ENCODE peak calls at places on chromosome X, in seven cellular contexts. I is tibial artery, D is HCT116, A is Karpas-422, C is lung, H is HepG2, Q is iPS DF 6.9. Y is an unnamed sample. For H3K4me1, the result is how much of the 10 kb centered on the place peaks cover.

GRCh38 chrX:134294548-134294947 is 57.6 kb downstream of the CCDC160 start:
- DNase-seq in I (no peak), D (no peak), A (peak), C (no peak), H (no peak), Q (no peak), Y (no peak)

GRCh38 chrX:107826286-107827136 is 845 bp downstream of the MID2 start:
- DNase-seq in I (no peak), D (no peak), A (peak), C (no peak), H (no peak), Q (no peak), Y (peak)

GRCh38 chrX:8939344-8939743 is 94.6 kb downstream of the FAM9B start:
- DNase-seq in I (no peak), D (no peak), A (no peak), C (no peak), H (no peak), Q (no peak), Y (no peak)

GRCh38 chrX:19747672-19748610 is 139.5 kb downstream of the SH3KBP1 start:
- DNase-seq in I (no peak), D (no peak), A (peak), C (no peak), H (no peak), Q (no peak), Y (peak)

GRCh38 chrX:107561468-107562215 is 66.7 kb upstream of the PRPS1 start:
- DNase-seq in I (no peak), D (no peak), A (no peak), C (no peak), H (no peak), Q (no peak), Y (no peak)

GRCh38 chrX:43822015-43822414 is 60.2 kb downstream of the MAOB start:
- DNase-seq in I (no peak), D (peak), A (no peak), C (no peak), H (no peak), Q (no peak), Y (no peak)

GRCh38 chrX:349196-349595 is 30.6 kb upstream of the GTPBP6 start:
- DNase-seq in I (no peak), D (no peak), A (no peak), C (no peak), H (no peak), Q (no peak), Y (no peak)

GRCh38 chrX:45758738-45759397 is 558.2 kb upstream of the DIPK2B start:
- DNase-seq in I (no peak), D (no peak), A (no peak), C (no peak), H (no peak), Q (no peak), Y (peak)

GRCh38 chrX:23637187-23637586 is 30.1 kb upstream of the PRDX4 start:
- DNase-seq in I (no peak), D (no peak), A (peak), C (no peak), H (no peak), Q (no peak), Y (no peak)

GRCh38 chrX:125205084-125205917 is 114.4 kb upstream of the TEX13C start:
- DNase-seq in I (peak), D (no peak), A (no peak), C (peak), H (no peak), Q (no peak), Y (no peak)

GRCh38 chrX:151771726-151772125 is 37.2 kb downstream of the CNGA2 start:
- DNase-seq in I (no peak), D (no peak), A (no peak), C (no peak), H (no peak), Q (no peak), Y (no peak)

GRCh38 chrX:108267561-108267960 is 170.7 kb downstream of the COL4A6 start:
- DNase-seq in I (no peak), D (no peak), A (no peak), C (no peak), H (no peak), Q (no peak), Y (no peak)

GRCh38 chrX:12711435-12712040 is 79.7 kb upstream of the PRPS2 start:
- DNase-seq in I (no peak), D (no peak), A (no peak), C (no peak), H (no peak), Q (no peak), Y (no peak)

GRCh38 chrX:69163936-69164741 is 1.1 kb downstream of the PJA1 start:
- DNase-seq in I (no peak), D (no peak), A (peak), C (no peak), H (no peak), Q (no peak), Y (peak)

GRCh38 chrX:16722481-16722880 is 3.1 kb downstream of the SYAP1 start:
- DNase-seq in I (no peak), D (no peak), A (no peak), C (no peak), H (no peak), Q (no peak), Y (no peak)

GRCh38 chrX:124343016-124343415 is 3.3 kb upstream of the SH2D1A start:
- DNase-seq in I (no peak), D (no peak), A (no peak), C (no peak), H (no peak), Q (no peak), Y (no peak)

GRCh38 chrX:15269618-15270521 is at the start of gene ASB9:
- DNase-seq in I (peak), D (peak), A (no peak), C (peak), H (peak), Q (no peak), Y (peak)

GRCh38 chrX:126770179-126770578 is 49.4 kb upstream of the PRR32 start:
- DNase-seq in I (no peak), D (no peak), A (peak), C (no peak), H (no peak), Q (peak), Y (no peak)

GRCh38 chrX:15947648-15948317 is 93.2 kb upstream of the AP1S2 start:
- DNase-seq in I (no peak), D (no peak), A (no peak), C (no peak), H (no peak), Q (peak), Y (peak)

GRCh38 chrX:13373027-13373806 is 53.4 kb upstream of the ATXN3L start:
- DNase-seq in I (no peak), D (no peak), A (no peak), C (no peak), H (no peak), Q (no peak), Y (no peak)

GRCh38 chrX:108590496-108590895 is 145.9 kb downstream of the IRS4 start:
- DNase-seq in I (no peak), D (no peak), A (no peak), C (no peak), H (no peak), Q (no peak), Y (no peak)

GRCh38 chrX:39728025-39728424 is 369.7 kb downstream of the BCOR start:
- DNase-seq in I (no peak), D (no peak), A (no peak), C (no peak), H (no peak), Q (no peak), Y (peak)

GRCh38 chrX:39726810-39727209 is 370.9 kb downstream of the BCOR start:
- DNase-seq in I (no peak), D (no peak), A (no peak), C (no peak), H (no peak), Q (no peak), Y (no peak)

GRCh38 chrX:39729834-39730670 is 367.7 kb downstream of the BCOR start:
- DNase-seq in I (no peak), D (no peak), A (no peak), C (no peak), H (no peak), Q (peak), Y (no peak)

GRCh38 chrX:39730671-39731389 is 366.9 kb downstream of the BCOR start:
- DNase-seq in I (peak), D (no peak), A (peak), C (peak), H (peak), Q (peak), Y (peak)

GRCh38 chrX:39728852-39729587 is 368.7 kb downstream of the BCOR start:
- DNase-seq in I (no peak), D (no peak), A (no peak), C (no peak), H (no peak), Q (no peak), Y (no peak)
- H3K4me1 ChIP-seq in I (under half), D (under half), A (under half), C (under half), H (under half), Q (under half), Y (under half)

DNA sequence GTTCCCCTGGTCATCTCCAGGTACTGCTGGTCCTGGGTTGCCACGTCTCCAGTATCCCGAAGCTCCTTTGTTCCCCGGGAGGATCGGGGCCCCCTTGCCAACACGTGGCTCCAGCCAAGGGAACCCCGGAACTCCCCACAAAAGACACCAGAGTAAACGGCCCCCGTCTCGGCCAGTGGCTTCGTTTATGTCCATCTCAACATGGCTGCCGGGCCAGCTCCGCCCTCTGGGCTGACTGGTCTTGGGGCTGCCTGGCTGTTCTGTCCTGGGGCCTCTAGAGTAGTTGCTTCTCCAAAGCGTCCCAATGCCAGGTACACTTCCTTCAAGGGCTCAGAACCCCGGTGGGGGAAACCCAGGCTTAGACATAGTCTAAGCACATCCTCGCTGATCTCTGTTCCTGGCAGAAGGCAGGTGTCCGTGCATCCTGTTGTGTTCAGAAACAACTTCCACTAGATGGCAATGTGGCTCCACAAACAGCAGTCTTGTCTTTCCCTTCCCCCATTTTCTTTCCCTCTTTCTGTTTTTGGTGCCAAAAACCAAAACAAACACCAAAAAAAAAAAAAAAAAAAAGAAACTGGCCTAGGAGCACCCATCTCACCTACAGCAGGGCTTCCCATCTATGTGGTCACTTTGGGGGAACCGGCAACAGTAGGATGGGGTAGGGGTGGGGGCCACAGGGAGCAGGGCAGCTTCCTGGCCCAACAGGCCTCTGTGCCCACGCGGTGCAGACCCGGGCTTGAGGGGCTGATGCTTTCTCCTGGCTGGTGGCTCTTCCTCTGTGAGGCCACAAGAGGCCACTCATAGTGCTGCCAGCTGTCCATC is 35.3 kb downstream of the NBDY start:
- DNase-seq in I (peak), D (peak), A (peak), C (peak), H (peak), Q (peak), Y (peak)
- H3K27ac ChIP-seq in I (no peak), D (no peak), A (peak), C (no peak), H (peak), Q (no peak), Y (peak)

DNA sequence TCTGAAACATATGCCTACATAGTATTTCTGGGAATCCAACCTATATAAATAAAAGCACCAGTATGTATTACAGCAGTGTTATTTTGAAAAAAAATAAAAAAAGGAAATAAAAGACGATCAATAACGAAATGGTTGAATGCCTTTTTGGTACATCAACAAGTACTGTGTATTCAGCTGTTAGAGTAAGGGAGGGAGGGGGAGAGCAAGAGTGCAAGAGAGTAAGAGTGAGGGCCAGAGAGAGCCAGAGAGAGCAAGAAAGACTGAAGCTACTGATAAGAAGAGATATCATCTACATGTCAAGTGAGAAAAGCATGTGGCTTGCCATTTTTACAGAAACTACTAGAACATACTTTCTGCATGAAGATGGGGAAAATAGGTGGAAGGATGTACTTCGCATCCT is 1.8 kb downstream of the SPIN4 start:
- DNase-seq in I (no peak), D (no peak), A (peak), C (no peak), H (no peak), Q (no peak), Y (no peak)
- H3K4me3 ChIP-seq in I (peak), D (no peak), A (peak), C (no peak), H (no peak), Q (no peak), Y (no peak)

GRCh38 chrX:10629905-10630304 is 9.5 kb upstream of the MID1 start:
- DNase-seq in I (no peak), D (no peak), A (no peak), C (no peak), H (no peak), Q (no peak), Y (no peak)
- H3K4me1 ChIP-seq in I (under half), D (half or more), A (under half), C (under half), H (under half), Q (under half), Y (under half)

GRCh38 chrX:103338663-103339062 is 8.6 kb downstream of the TCEAL7 start:
- DNase-seq in I (no peak), D (no peak), A (no peak), C (no peak), H (no peak), Q (no peak), Y (no peak)
- H3K27ac ChIP-seq in I (no peak), D (no peak), A (no peak), C (no peak), H (no peak), Q (no peak), Y (no peak)

GRCh38 chrX:153491351-153492152 is 3.2 kb upstream of the BGN start:
- DNase-seq in I (no peak), D (no peak), A (no peak), C (no peak), H (no peak), Q (no peak), Y (no peak)

GRCh38 chrX:153492543-153492942 is 2.2 kb upstream of the BGN start:
- DNase-seq in I (no peak), D (no peak), A (no peak), C (no peak), H (no peak), Q (no peak), Y (no peak)

GRCh38 chrX:153492153-153492454 is 2.7 kb upstream of the BGN start:
- DNase-seq in I (no peak), D (no peak), A (no peak), C (no peak), H (no peak), Q (no peak), Y (peak)

GRCh38 chrX:153494061-153494460 is 719 bp upstream of the BGN start:
- DNase-seq in I (peak), D (no peak), A (no peak), C (no peak), H (no peak), Q (no peak), Y (no peak)

GRCh38 chrX:153493085-153493484 is 1.7 kb upstream of the BGN start:
- DNase-seq in I (no peak), D (no peak), A (no peak), C (no peak), H (no peak), Q (no peak), Y (no peak)
- H3K4me3 ChIP-seq in I (no peak), D (no peak), A (no peak), C (no peak), H (no peak), Q (no peak), Y (no peak)

GRCh38 chrX:119686087-119686639 is 6.8 kb downstream of the SEPTIN6 start:
- DNase-seq in I (no peak), D (no peak), A (peak), C (no peak), H (no peak), Q (no peak), Y (no peak)
- H3K4me1 ChIP-seq in I (under half), D (under half), A (under half), C (under half), H (under half), Q (under half), Y (under half)

GRCh38 chrX:78517124-78517523 is 142.0 kb downstream of the RTL3 start:
- DNase-seq in I (no peak), D (no peak), A (no peak), C (no peak), H (no peak), Q (no peak), Y (peak)

GRCh38 chrX:78514852-78515251 is 144.3 kb downstream of the RTL3 start:
- DNase-seq in I (no peak), D (no peak), A (peak), C (no peak), H (no peak), Q (peak), Y (no peak)

GRCh38 chrX:78513996-78514745 is 145.0 kb downstream of the RTL3 start:
- DNase-seq in I (no peak), D (no peak), A (no peak), C (no peak), H (no peak), Q (no peak), Y (no peak)
- H3K27ac ChIP-seq in I (peak), D (no peak), A (no peak), C (no peak), H (no peak), Q (no peak), Y (no peak)

GRCh38 chrX:48826876-48827653 is 752 bp downstream of the ERAS start:
- DNase-seq in I (no peak), D (no peak), A (no peak), C (no peak), H (no peak), Q (no peak), Y (no peak)
- H3K4me3 ChIP-seq in I (no peak), D (no peak), A (no peak), C (no peak), H (no peak), Q (no peak), Y (no peak)

DNA sequence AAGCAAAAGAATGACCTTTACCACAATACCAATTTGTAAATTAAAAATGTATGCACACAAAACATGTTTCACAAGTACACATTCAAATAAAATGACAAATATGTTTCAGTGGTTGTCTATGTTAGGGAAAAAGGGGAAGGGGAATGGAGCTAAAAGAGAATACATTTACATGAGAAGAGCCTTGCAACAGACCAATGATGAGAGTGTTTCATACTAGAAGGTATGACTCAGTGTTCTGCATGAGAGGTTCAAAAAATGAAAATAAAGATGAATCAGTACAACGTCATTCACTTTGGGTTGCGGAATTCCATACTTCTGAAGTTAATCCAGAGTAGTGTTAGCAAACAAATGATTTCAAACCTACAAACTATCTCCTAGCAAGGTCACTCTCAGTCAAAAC is 51.7 kb downstream of the RPGR start:
- DNase-seq in I (no peak), D (peak), A (no peak), C (no peak), H (peak), Q (no peak), Y (no peak)
- H3K4me1 ChIP-seq in I (under half), D (under half), A (under half), C (under half), H (under half), Q (under half), Y (under half)

Y was measured in small intestine.